ENCODE peak calls at places on chromosomes 2 and 18, in four cellular contexts. X, U, T and I are unnamed samples.

GRCh38 chr2:56215911-56216310 is 32.1 kb downstream of the CCDC85A start:
- DNase-seq in X (no peak), U (no peak), T (no peak), I (no peak)

GRCh38 chr2:207230261-207231105 is 64.7 kb upstream of the KLF7 start:
- DNase-seq in X (peak; percentile 56), U (peak; percentile 60), T (peak; percentile 27), I (no peak)

GRCh38 chr2:16632615-16633014 is 33.0 kb downstream of the CYRIA start:
- DNase-seq in X (peak; percentile 53), U (no peak), T (no peak), I (no peak)

GRCh38 chr2:23020659-23021058 is 364.3 kb upstream of the KLHL29 start:
- DNase-seq in X (no peak), U (no peak), T (no peak), I (peak; percentile 20)

GRCh38 chr2:218006741-218007140 is 3.9 kb upstream of the TNS1 start:
- DNase-seq in X (no peak), U (peak; percentile 32), T (no peak), I (peak; percentile 36)

GRCh38 chr2:144102386-144102785 is 417.5 kb downstream of the ZEB2 start:
- DNase-seq in X (no peak), U (no peak), T (no peak), I (no peak)

GRCh38 chr2:238024986-238025385 is 35.8 kb upstream of the SCLY start:
- DNase-seq in X (no peak), U (peak; percentile 42), T (no peak), I (no peak)

GRCh38 chr2:67489396-67489795 is 92.3 kb downstream of the ETAA1 start:
- DNase-seq in X (no peak), U (no peak), T (no peak), I (no peak)

GRCh38 chr18:36672437-36673344 is 156.1 kb downstream of the TPGS2 start:
- DNase-seq in X (no peak), U (peak; percentile 25), T (peak; percentile 48), I (no peak)

GRCh38 chr2:1586251-1586945 is 157.9 kb downstream of the PXDN start:
- DNase-seq in X (no peak), U (no peak), T (no peak), I (no peak)

GRCh38 chr2:138531913-138532312 is 30.3 kb downstream of the SPOPL start:
- DNase-seq in X (peak; percentile 21), U (no peak), T (no peak), I (peak; percentile 44)

GRCh38 chr2:53463771-53464726 is 303.6 kb upstream of the CHAC2 start:
- DNase-seq in X (no peak), U (no peak), T (no peak), I (no peak)

GRCh38 chr2:218811382-218811781 is 20.2 kb downstream of the PRKAG3 start:
- DNase-seq in X (no peak), U (no peak), T (no peak), I (no peak)

GRCh38 chr2:239035361-239035814 is 187.5 kb downstream of the TWIST2 start:
- DNase-seq in X (peak; percentile 68), U (peak; percentile 57), T (peak; percentile 35), I (peak; percentile 55)

GRCh38 chr2:234444242-234444641 is 52.6 kb downstream of the ARL4C start:
- DNase-seq in X (no peak), U (no peak), T (peak; percentile 28), I (no peak)

GRCh38 chr18:44679912-44680270 is 797 bp upstream of the SETBP1 start:
- DNase-seq in X (peak; percentile 81), U (peak; percentile 7), T (peak; percentile 52), I (peak; percentile 77)

GRCh38 chr2:145410096-145410495 is 890.2 kb upstream of the ZEB2 start:
- DNase-seq in X (no peak), U (no peak), T (no peak), I (no peak)

GRCh38 chr2:241273552-241273988 is 41.9 kb downstream of the HDLBP start:
- DNase-seq in X (peak; percentile 4), U (no peak), T (no peak), I (no peak)

GRCh38 chr2:13650586-13651180 is 933.9 kb downstream of the TRIB2 start:
- DNase-seq in X (peak; percentile 45), U (peak; percentile 34), T (peak; percentile 24), I (peak; percentile 25)

GRCh38 chr2:71948781-71949536 is 198.7 kb downstream of the CYP26B1 start:
- DNase-seq in X (no peak), U (no peak), T (no peak), I (no peak)

GRCh38 chr2:26668041-26668440 is 24.5 kb upstream of the KCNK3 start:
- DNase-seq in X (no peak), U (no peak), T (no peak), I (no peak)

GRCh38 chr2:200619275-200619674 is 33.5 kb downstream of the AOX1 start:
- DNase-seq in X (no peak), U (peak; percentile 62), T (no peak), I (no peak)

GRCh38 chr2:99806758-99807157 is 316.9 kb upstream of the REV1 start:
- DNase-seq in X (no peak), U (peak; percentile 94), T (no peak), I (no peak)

GRCh38 chr2:121771976-121772742 is 16.7 kb downstream of the TSN start:
- DNase-seq in X (no peak), U (no peak), T (peak; percentile 81), I (no peak)

GRCh38 chr2:149877913-149878312 is 290.3 kb upstream of the MMADHC start:
- DNase-seq in X (no peak), U (peak; percentile 93), T (no peak), I (no peak)

GRCh38 chr18:36427369-36427768 is 129.9 kb downstream of the FHOD3 start:
- DNase-seq in X (no peak), U (no peak), T (no peak), I (no peak)

GRCh38 chr2:72920317-72921087 is 3.2 kb downstream of the EMX1 start:
- DNase-seq in X (peak; percentile 90), U (no peak), T (no peak), I (peak; percentile 48)

GRCh38 chr2:60100034-60100433 is 453.4 kb downstream of the BCL11A start:
- DNase-seq in X (no peak), U (no peak), T (no peak), I (no peak)

GRCh38 chr2:37871453-37872191 is 53.5 kb upstream of the RMDN2 start:
- DNase-seq in X (no peak), U (peak; percentile 50), T (no peak), I (peak; percentile 53)

GRCh38 chr2:40409734-40410133 is 42.2 kb downstream of the SLC8A1 start:
- DNase-seq in X (no peak), U (no peak), T (no peak), I (no peak)

GRCh38 chr2:170813611-170814550 is 2.8 kb upstream of the GAD1 start:
- DNase-seq in X (peak; percentile 94), U (peak; percentile 63), T (no peak), I (peak; percentile 86)

GRCh38 chr18:52791321-52791720 is 451.3 kb downstream of the DCC start:
- DNase-seq in X (no peak), U (no peak), T (no peak), I (no peak)

GRCh38 chr2:222904557-222905258 is 43.9 kb downstream of the ACSL3 start:
- DNase-seq in X (no peak), U (peak; percentile 62), T (no peak), I (no peak)
- TF ChIP-seq EZH2phosphoT487 in X (no peak), U (no peak), T (no peak), I (no peak)

GRCh38 chr2:168062054-168062453 is 185.3 kb downstream of the STK39 start:
- DNase-seq in X (no peak), U (no peak), T (no peak), I (no peak)
- TF ChIP-seq EZH2phosphoT487 in X (no peak), U (no peak), T (no peak), I (no peak)

GRCh38 chr2:118269408-118270051 is 181.3 kb downstream of the INSIG2 start:
- DNase-seq in X (peak; percentile 31), U (peak; percentile 60), T (no peak), I (no peak)
- TF ChIP-seq EZH2phosphoT487 in X (no peak), U (no peak), T (no peak), I (no peak)

DNA sequence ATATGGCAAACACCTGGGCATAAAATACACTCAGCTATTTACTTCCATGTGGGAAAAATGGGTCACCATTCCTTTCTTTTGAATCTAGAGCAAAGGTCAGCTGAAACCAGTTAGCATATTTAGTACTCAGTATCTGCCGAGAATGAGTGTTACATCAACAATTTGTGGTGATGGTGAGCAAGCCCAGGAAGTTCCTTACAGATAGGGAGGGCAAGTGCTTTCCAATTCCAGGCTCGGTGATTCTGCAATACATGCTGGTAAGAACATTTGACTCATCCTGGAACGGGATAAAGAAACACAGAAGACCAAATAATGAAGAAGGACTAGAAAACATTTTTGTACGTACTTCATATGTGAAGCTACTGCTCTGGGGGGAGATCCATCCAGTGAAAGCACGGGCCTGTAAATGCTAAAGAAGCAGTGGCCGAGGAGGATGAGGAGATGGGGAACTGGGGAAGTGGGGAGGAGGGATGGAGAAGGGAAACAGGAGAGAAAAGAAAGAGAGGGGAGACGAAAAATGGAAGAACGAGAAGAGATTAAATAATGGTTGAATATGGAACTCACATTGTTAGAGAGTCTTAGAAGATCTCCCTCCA is 251.9 kb downstream of the TTC32 start:
- DNase-seq in X (no peak), U (peak; percentile 96), T (no peak), I (peak; percentile 56)
- TF ChIP-seq EZH2phosphoT487 in X (no peak), U (no peak), T (no peak), I (no peak)

DNA sequence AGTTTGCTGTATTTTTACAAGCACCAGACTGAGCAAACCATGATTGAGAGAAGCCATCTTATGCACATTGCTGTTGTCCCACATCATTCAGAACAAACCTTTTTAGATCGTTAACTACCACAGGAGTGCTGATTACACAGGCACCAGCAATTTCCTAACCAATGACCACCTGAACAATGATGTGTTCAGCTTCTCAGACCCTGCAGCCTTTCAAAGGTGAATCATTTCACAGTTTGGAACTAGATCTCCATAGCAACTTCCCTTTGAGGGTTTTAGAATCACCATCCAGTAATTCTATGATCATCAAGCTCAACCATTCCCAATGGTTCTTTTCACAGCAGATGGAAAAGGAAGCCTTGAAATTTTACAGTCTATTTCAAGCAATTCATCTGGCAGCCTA is 71.4 kb downstream of the OLA1 start:
- DNase-seq in X (no peak), U (peak; percentile 48), T (no peak), I (no peak)
- TF ChIP-seq EZH2phosphoT487 in X (no peak), U (no peak), T (no peak), I (no peak)

GRCh38 chr2:132253496-132254305 is 91.9 kb upstream of the ANKRD30BL start:
- DNase-seq in X (no peak), U (no peak), T (no peak), I (no peak)
- TF ChIP-seq EZH2phosphoT487 in X (no peak), U (no peak), T (no peak), I (no peak)

DNA sequence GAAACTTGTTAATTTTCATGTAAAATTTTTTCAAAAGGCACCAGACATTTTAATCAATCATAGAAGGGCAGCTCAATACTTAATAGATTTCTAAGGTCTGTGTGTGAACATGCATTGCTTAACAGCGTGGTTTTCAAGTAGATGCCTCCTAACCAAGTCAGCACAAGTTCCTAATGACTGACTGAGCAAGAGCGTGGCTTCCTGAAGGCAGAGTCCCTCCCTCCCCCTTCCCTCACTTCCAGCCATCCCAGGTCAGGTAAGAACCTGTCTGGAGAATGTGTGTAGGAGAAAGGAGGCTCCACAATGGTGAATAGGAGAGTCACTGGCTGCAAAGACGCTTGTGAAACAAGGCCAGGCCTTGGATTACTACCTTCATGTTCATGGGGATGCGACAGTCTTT is 33.5 kb upstream of the DAPL1 start:
- DNase-seq in X (no peak), U (no peak), T (no peak), I (no peak)
- TF ChIP-seq EZH2phosphoT487 in X (no peak), U (no peak), T (no peak), I (no peak)